ENCODE peak calls at places on chromosomes 5 and 9, in nine cellular contexts. One of them, this sample, is unnamed.

GRCh38 chr5:20446121-20446520 is 458.1 kb upstream of the CDH18 start:
- DNase-seq in activated T-helper 1 cell treated with anti-CD3 and anti-CD28 coated beads, Interleukin-2, amount 50 U/mL, for 16 hours: no peak
- DNase-seq in BJ: no peak
- DNase-seq in activated naive CD4-positive, alpha-beta T cell treated with anti-CD3 and anti-CD28 coated beads for 36 hours: no peak
- DNase-seq in MM.1S: no peak
- DNase-seq in RPMI8226: no peak
- DNase-seq in MCF 10A: no peak
- DNase-seq in Right ventricle myocardium superior: no peak
- DNase-seq in GDM1: no peak
- DNase-seq in this sample: no peak

GRCh38 chr9:16901589-16901988 is 31.1 kb upstream of the BNC2 start:
- DNase-seq in activated T-helper 1 cell treated with anti-CD3 and anti-CD28 coated beads, Interleukin-2, amount 50 U/mL, for 16 hours: no peak
- DNase-seq in BJ: no peak
- DNase-seq in activated naive CD4-positive, alpha-beta T cell treated with anti-CD3 and anti-CD28 coated beads for 36 hours: no peak
- DNase-seq in MM.1S: no peak
- DNase-seq in RPMI8226: no peak
- DNase-seq in MCF 10A: peak; percentile 47
- DNase-seq in Right ventricle myocardium superior: no peak
- DNase-seq in GDM1: no peak
- DNase-seq in this sample: no peak

GRCh38 chr9:112012026-112012902 is 115.7 kb downstream of the UGCG start:
- DNase-seq in activated T-helper 1 cell treated with anti-CD3 and anti-CD28 coated beads, Interleukin-2, amount 50 U/mL, for 16 hours: no peak
- DNase-seq in BJ: peak; percentile 69
- DNase-seq in activated naive CD4-positive, alpha-beta T cell treated with anti-CD3 and anti-CD28 coated beads for 36 hours: peak; percentile 33
- DNase-seq in MM.1S: peak; percentile 63
- DNase-seq in RPMI8226: peak; percentile 80
- DNase-seq in MCF 10A: peak; percentile 92
- DNase-seq in Right ventricle myocardium superior: peak; percentile 64
- DNase-seq in GDM1: peak; percentile 61
- DNase-seq in this sample: peak; percentile 23

GRCh38 chr5:14959443-14960119 is 88.0 kb upstream of the ANKH start:
- DNase-seq in activated T-helper 1 cell treated with anti-CD3 and anti-CD28 coated beads, Interleukin-2, amount 50 U/mL, for 16 hours: no peak
- DNase-seq in BJ: no peak
- DNase-seq in activated naive CD4-positive, alpha-beta T cell treated with anti-CD3 and anti-CD28 coated beads for 36 hours: no peak
- DNase-seq in MM.1S: no peak
- DNase-seq in RPMI8226: no peak
- DNase-seq in MCF 10A: peak; percentile 70
- DNase-seq in Right ventricle myocardium superior: no peak
- DNase-seq in GDM1: no peak
- DNase-seq in this sample: no peak

GRCh38 chr5:175590471-175590881 is 67.4 kb upstream of the HRH2 start:
- DNase-seq in activated T-helper 1 cell treated with anti-CD3 and anti-CD28 coated beads, Interleukin-2, amount 50 U/mL, for 16 hours: no peak
- DNase-seq in BJ: no peak
- DNase-seq in activated naive CD4-positive, alpha-beta T cell treated with anti-CD3 and anti-CD28 coated beads for 36 hours: no peak
- DNase-seq in MM.1S: no peak
- DNase-seq in RPMI8226: peak; percentile 55
- DNase-seq in MCF 10A: peak; percentile 26
- DNase-seq in Right ventricle myocardium superior: no peak
- DNase-seq in GDM1: no peak
- DNase-seq in this sample: no peak

GRCh38 chr5:152378730-152379129 is 26.3 kb downstream of the NMUR2 start:
- DNase-seq in activated T-helper 1 cell treated with anti-CD3 and anti-CD28 coated beads, Interleukin-2, amount 50 U/mL, for 16 hours: no peak
- DNase-seq in BJ: no peak
- DNase-seq in activated naive CD4-positive, alpha-beta T cell treated with anti-CD3 and anti-CD28 coated beads for 36 hours: no peak
- DNase-seq in MM.1S: no peak
- DNase-seq in RPMI8226: no peak
- DNase-seq in MCF 10A: peak; percentile 13
- DNase-seq in Right ventricle myocardium superior: no peak
- DNase-seq in GDM1: no peak
- DNase-seq in this sample: no peak

GRCh38 chr5:74281191-74281590 is 359.3 kb downstream of the ENC1 start:
- DNase-seq in activated T-helper 1 cell treated with anti-CD3 and anti-CD28 coated beads, Interleukin-2, amount 50 U/mL, for 16 hours: no peak
- DNase-seq in BJ: no peak
- DNase-seq in activated naive CD4-positive, alpha-beta T cell treated with anti-CD3 and anti-CD28 coated beads for 36 hours: no peak
- DNase-seq in MM.1S: no peak
- DNase-seq in RPMI8226: peak; percentile 31
- DNase-seq in MCF 10A: no peak
- DNase-seq in Right ventricle myocardium superior: no peak
- DNase-seq in GDM1: no peak
- DNase-seq in this sample: no peak

GRCh38 chr9:6433405-6433804 is 20.4 kb downstream of the UHRF2 start:
- DNase-seq in activated T-helper 1 cell treated with anti-CD3 and anti-CD28 coated beads, Interleukin-2, amount 50 U/mL, for 16 hours: no peak
- DNase-seq in BJ: no peak
- DNase-seq in activated naive CD4-positive, alpha-beta T cell treated with anti-CD3 and anti-CD28 coated beads for 36 hours: no peak
- DNase-seq in MM.1S: no peak
- DNase-seq in RPMI8226: no peak
- DNase-seq in MCF 10A: peak; percentile 16
- DNase-seq in Right ventricle myocardium superior: no peak
- DNase-seq in GDM1: no peak
- DNase-seq in this sample: no peak

GRCh38 chr9:90058364-90058763 is 453.6 kb downstream of the GADD45G start:
- DNase-seq in activated T-helper 1 cell treated with anti-CD3 and anti-CD28 coated beads, Interleukin-2, amount 50 U/mL, for 16 hours: no peak
- DNase-seq in BJ: no peak
- DNase-seq in activated naive CD4-positive, alpha-beta T cell treated with anti-CD3 and anti-CD28 coated beads for 36 hours: no peak
- DNase-seq in MM.1S: no peak
- DNase-seq in RPMI8226: no peak
- DNase-seq in MCF 10A: peak; percentile 36
- DNase-seq in Right ventricle myocardium superior: no peak
- DNase-seq in GDM1: no peak
- DNase-seq in this sample: no peak

GRCh38 chr9:87614402-87614801 is 111.5 kb upstream of the CTSL start:
- DNase-seq in activated T-helper 1 cell treated with anti-CD3 and anti-CD28 coated beads, Interleukin-2, amount 50 U/mL, for 16 hours: no peak
- DNase-seq in BJ: no peak
- DNase-seq in activated naive CD4-positive, alpha-beta T cell treated with anti-CD3 and anti-CD28 coated beads for 36 hours: no peak
- DNase-seq in MM.1S: no peak
- DNase-seq in RPMI8226: no peak
- DNase-seq in MCF 10A: no peak
- DNase-seq in Right ventricle myocardium superior: no peak
- DNase-seq in GDM1: no peak
- DNase-seq in this sample: no peak

This sample was measured in NAMALWA.